ENCODE peak calls at places on chromosomes 3 and 15, in four cellular contexts. One of them, this sample, is unnamed.

GRCh38 chr3:29281265-29282228 is 676 bp downstream of the RBMS3 start:
- DNase-seq in HT1080: peak; percentile 51
- DNase-seq in T-helper 1 cell: no peak
- DNase-seq in occipital lobe: no peak
- DNase-seq in this sample: no peak

GRCh38 chr3:157692468-157692867 is 189.3 kb upstream of the VEPH1 start:
- DNase-seq in HT1080: no peak
- DNase-seq in occipital lobe: no peak
- DNase-seq in T-helper 1 cell: no peak
- DNase-seq in this sample: no peak

GRCh38 chr15:84715442-84716035 is 400 bp downstream of the SEC11A start:
- DNase-seq in occipital lobe: peak; percentile 51
- DNase-seq in T-helper 1 cell: no peak
- DNase-seq in HT1080: no peak
- DNase-seq in this sample: peak; percentile 47

GRCh38 chr3:161475905-161476304 is 20.7 kb upstream of the OTOL1 start:
- DNase-seq in occipital lobe: no peak
- DNase-seq in T-helper 1 cell: no peak
- DNase-seq in HT1080: peak; percentile 56
- DNase-seq in this sample: no peak

GRCh38 chr3:101964861-101965260 is 115.5 kb downstream of the NFKBIZ start:
- DNase-seq in occipital lobe: no peak
- DNase-seq in HT1080: no peak
- DNase-seq in T-helper 1 cell: no peak
- DNase-seq in this sample: no peak

GRCh38 chr3:129016366-129016724 is 15.2 kb downstream of the EFCC1 start:
- DNase-seq in occipital lobe: no peak
- DNase-seq in T-helper 1 cell: peak; percentile 50
- DNase-seq in HT1080: no peak
- DNase-seq in this sample: no peak

GRCh38 chr3:69149586-69149985 is 27.2 kb upstream of the LMOD3 start:
- DNase-seq in HT1080: no peak
- DNase-seq in T-helper 1 cell: no peak
- DNase-seq in occipital lobe: no peak
- DNase-seq in this sample: no peak

GRCh38 chr3:37741644-37742043 is 120.0 kb upstream of the CTDSPL start:
- DNase-seq in T-helper 1 cell: no peak
- DNase-seq in HT1080: peak; percentile 50
- DNase-seq in occipital lobe: no peak
- DNase-seq in this sample: no peak

GRCh38 chr15:59918994-59919951 is 84.8 kb upstream of the FOXB1 start:
- DNase-seq in occipital lobe: no peak
- DNase-seq in HT1080: peak; percentile 91
- DNase-seq in T-helper 1 cell: peak; percentile 3
- DNase-seq in this sample: no peak

GRCh38 chr15:75661041-75661778 is 13.5 kb downstream of the SNX33 start:
- DNase-seq in T-helper 1 cell: no peak
- DNase-seq in occipital lobe: no peak
- DNase-seq in HT1080: peak; percentile 94
- DNase-seq in this sample: no peak